ENCODE peak calls at places on chromosomes 16 and 17, in six cellular contexts. T is HEK293T, D is HuH-7, A is HS-5, M is posterior cingulate gyrus, R is NCI-H1092 treated with DMSO at 0.1 percent for 48 hours. K is an unnamed sample.

GRCh38 chr16:57764341-57765159 is 29.0 kb downstream of the KATNB1 start:
- DNase-seq in T (peak), D (peak), A (peak), M (peak), R (no peak), K (peak)

GRCh38 chr16:1054660-1055556 is 17.6 kb upstream of the SSTR5 start:
- DNase-seq in T (peak), D (peak), A (no peak), M (peak), R (no peak), K (peak)

GRCh38 chr16:83350466-83350865 is 457.3 kb upstream of the HSBP1 start:
- DNase-seq in T (no peak), D (no peak), A (no peak), M (no peak), R (no peak), K (no peak)

GRCh38 chr17:44384281-44384822 is 5.1 kb downstream of the ITGA2B start:
- DNase-seq in T (no peak), D (no peak), A (no peak), M (peak), R (no peak), K (no peak)

GRCh38 chr17:50638572-50638850 is 3.8 kb downstream of the ABCC3 start:
- DNase-seq in T (no peak), D (no peak), A (no peak), M (no peak), R (no peak), K (peak)

GRCh38 chr17:49784636-49785035 is 3.8 kb upstream of the KAT7 start:
- DNase-seq in T (no peak), D (no peak), A (no peak), M (no peak), R (no peak), K (no peak)

GRCh38 chr17:81549826-81550225 is 2.3 kb downstream of the FAAP100 start:
- DNase-seq in T (no peak), D (no peak), A (no peak), M (no peak), R (no peak), K (no peak)

GRCh38 chr16:74700206-74701040 is at the start of gene MLKL:
- DNase-seq in T (no peak), D (peak), A (peak), M (no peak), R (peak), K (peak)

GRCh38 chr16:4345439-4346204 is 5.5 kb downstream of the PAM16 start:
- DNase-seq in T (no peak), D (peak), A (no peak), M (no peak), R (no peak), K (no peak)